ENCODE peak calls at places on chromosome 12, in eight cellular contexts. T is kidney, S is stomach, I is GM12865, W is bronchial epithelial cell, O is dorsolateral prefrontal cortex, P is HFFc6, A is LNCaP clone FGC. X is an unnamed sample.

GRCh38 chr12:28083816-28084678 is 106.2 kb upstream of the CCDC91 start:
- DNase-seq in A (no peak), P (no peak), O (no peak), S (no peak), I (no peak), W (no peak), T (no peak), X (no peak)

GRCh38 chr12:50765325-50765911 is 1.5 kb downstream of the ATF1 start:
- DNase-seq in I (peak; percentile 76), P (peak; percentile 56), A (no peak), W (peak; percentile 70), S (peak; percentile 34), O (peak; percentile 17), T (no peak), X (no peak)

GRCh38 chr12:88361493-88361892 is 218.8 kb downstream of the KITLG start:
- DNase-seq in P (peak; percentile 11), O (no peak), T (no peak), I (no peak), A (no peak), W (peak; percentile 61), S (no peak), X (no peak)

GRCh38 chr12:51874486-51874885 is 13.4 kb upstream of the ANKRD33 start:
- DNase-seq in P (no peak), T (peak; percentile 15), W (no peak), O (no peak), S (no peak), A (no peak), I (no peak), X (no peak)

GRCh38 chr12:124898200-124898950 is 16.1 kb downstream of the UBC start:
- DNase-seq in P (peak; percentile 67), A (no peak), W (peak; percentile 50), S (peak; percentile 72), O (peak; percentile 61), I (peak; percentile 73), T (no peak), X (no peak)

GRCh38 chr12:119090276-119090675 is 88.5 kb upstream of the HSPB8 start:
- DNase-seq in O (no peak), I (no peak), A (no peak), S (no peak), T (no peak), W (no peak), P (no peak), X (no peak)

GRCh38 chr12:79420146-79420618 is 270.6 kb downstream of the PAWR start:
- DNase-seq in T (no peak), P (peak; percentile 87), I (peak; percentile 18), A (peak; percentile 64), O (no peak), W (peak; percentile 86), S (no peak), X (no peak)

GRCh38 chr12:30447061-30447750 is 248.5 kb downstream of the IPO8 start:
- DNase-seq in I (no peak), T (no peak), W (no peak), O (no peak), A (no peak), S (no peak), P (no peak), X (no peak)

GRCh38 chr12:13210543-13211190 is 14.1 kb downstream of the EMP1 start:
- DNase-seq in O (no peak), P (no peak), T (no peak), A (no peak), S (no peak), I (no peak), W (no peak), X (no peak)

GRCh38 chr12:129257526-129257925 is 404.2 kb downstream of the GLT1D1 start:
- DNase-seq in W (peak; percentile 2), I (no peak), T (no peak), P (no peak), A (no peak), O (no peak), S (no peak), X (no peak)

GRCh38 chr12:62983594-62983993 is 48.6 kb upstream of the PPM1H start:
- DNase-seq in O (no peak), P (no peak), T (no peak), I (peak; percentile 37), S (peak; percentile 58), A (no peak), W (no peak), X (no peak)

GRCh38 chr12:95998611-95999300 is 2.6 kb upstream of the HAL start:
- DNase-seq in S (no peak), W (peak; percentile 58), I (peak; percentile 81), P (peak; percentile 27), O (peak; percentile 22), T (no peak), A (peak; percentile 19), X (no peak)

GRCh38 chr12:21559855-21560569 is 33.9 kb downstream of the SPX start:
- DNase-seq in A (no peak), T (no peak), O (no peak), P (no peak), W (peak; percentile 96), I (no peak), S (no peak), X (no peak)

GRCh38 chr12:122021822-122022392 is at the start of gene BCL7A:
- DNase-seq in I (peak; percentile 73), W (peak; percentile 33), S (peak; percentile 70), T (peak; percentile 90), O (peak; percentile 72), A (no peak), P (peak; percentile 73), X (no peak)

GRCh38 chr12:48183876-48184548 is 568 bp downstream of the CCDC184 start:
- DNase-seq in P (no peak), I (no peak), S (no peak), T (no peak), A (no peak), O (no peak), W (no peak), X (no peak)

GRCh38 chr12:79183946-79184345 is 319.4 kb downstream of the SYT1 start:
- DNase-seq in P (no peak), A (no peak), T (no peak), W (no peak), S (no peak), O (no peak), I (no peak), X (no peak)

GRCh38 chr12:90905691-90906370 is 49.1 kb downstream of the CCER1 start:
- DNase-seq in O (no peak), T (no peak), S (no peak), P (no peak), A (no peak), I (no peak), W (peak; percentile 95), X (no peak)

GRCh38 chr12:63103489-63104131 is 47.4 kb downstream of the AVPR1A start:
- DNase-seq in A (no peak), P (peak; percentile 3), W (peak; percentile 29), S (no peak), I (peak; percentile 38), O (no peak), T (no peak), X (no peak)

GRCh38 chr12:109182041-109182839 is 65.9 kb downstream of the ACACB start:
- DNase-seq in S (no peak), O (no peak), W (no peak), P (no peak), I (no peak), T (no peak), A (no peak), X (no peak)

GRCh38 chr12:38844237-38844636 is 61.2 kb downstream of the CPNE8 start:
- DNase-seq in W (no peak), T (no peak), A (no peak), I (no peak), O (no peak), S (no peak), P (no peak), X (no peak)

GRCh38 chr12:47159348-47159747 is 79.6 kb upstream of the AMIGO2 start:
- DNase-seq in A (no peak), S (no peak), O (no peak), I (no peak), W (no peak), P (no peak), T (no peak), X (no peak)

GRCh38 chr12:55743131-55743921 is 404 bp downstream of the GDF11 start:
- DNase-seq in P (peak; percentile 65), S (peak; percentile 60), W (peak; percentile 39), A (peak; percentile 46), T (peak; percentile 91), O (peak; percentile 47), I (peak; percentile 84), X (no peak)

GRCh38 chr12:79373896-79374499 is 316.8 kb downstream of the PAWR start:
- DNase-seq in O (no peak), S (no peak), P (no peak), W (peak; percentile 27), T (no peak), A (no peak), I (peak; percentile 18), X (no peak)

GRCh38 chr12:6962285-6963015 is 8.0 kb downstream of the PHB2 start:
- DNase-seq in P (no peak), T (no peak), A (peak; percentile 79), S (peak; percentile 86), O (no peak), I (no peak), W (no peak), X (no peak)
- TF ChIP-seq CTCF in P (no peak), T (no peak), A (no peak), S (no peak), O (no peak), I (no peak), W (no peak), X (peak; percentile 6)

DNA sequence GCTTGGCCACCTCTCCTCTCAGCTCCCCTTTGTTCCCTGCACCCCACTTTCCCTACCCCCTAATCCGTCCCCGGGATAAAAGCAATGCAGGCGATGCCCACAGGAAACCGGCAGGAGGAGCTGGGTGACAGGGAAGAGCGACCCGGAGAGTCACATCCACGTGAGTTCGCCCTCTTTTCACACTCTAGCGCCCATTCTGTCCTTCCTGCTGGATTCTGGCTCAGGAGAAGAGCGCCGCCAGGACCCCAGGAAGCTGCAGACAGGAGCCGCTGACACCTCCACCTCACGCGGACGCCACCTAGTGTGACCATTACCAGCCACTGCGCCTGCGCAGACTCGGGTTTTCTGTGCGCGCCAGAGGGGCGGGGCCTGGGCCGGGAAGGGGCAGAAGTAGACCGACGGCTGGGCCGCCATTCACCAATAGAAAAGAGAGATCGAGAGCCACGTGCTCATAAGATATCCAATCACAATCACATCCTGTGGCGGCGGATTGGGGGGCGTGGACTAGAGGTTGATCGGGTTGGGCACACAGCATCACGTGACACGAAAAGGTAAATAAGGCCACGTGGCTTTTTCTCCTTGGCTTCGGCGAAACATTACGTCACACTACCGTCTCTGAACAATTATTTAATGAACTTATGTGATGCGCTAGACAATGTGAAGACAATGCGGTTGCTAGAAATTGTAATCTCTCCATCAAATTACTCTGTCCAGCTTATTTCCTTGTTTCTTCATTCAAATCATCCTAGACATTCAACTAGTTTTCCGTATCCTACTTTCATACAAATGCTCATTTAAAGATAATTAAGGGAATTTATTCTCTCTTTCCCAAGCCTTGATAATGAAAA is 10.1 kb downstream of the PLA2G1B start:
- DNase-seq in A (peak; percentile 100), S (peak; percentile 99), W (peak; percentile 98), I (peak; percentile 99), P (peak; percentile 99), O (peak; percentile 98), T (peak; percentile 100), X (peak; percentile 99)
- TF ChIP-seq CTCF in A (peak; percentile 39), S (peak; percentile 83), W (peak; percentile 70), I (peak; percentile 49), P (peak; percentile 80), O (peak; percentile 68), T (peak; percentile 26), X (peak; percentile 88)

GRCh38 chr12:127077262-127078045 is 1189.5 kb upstream of the TMEM132C start:
- DNase-seq in S (no peak), W (no peak), I (no peak), A (no peak), P (no peak), O (no peak), T (no peak), X (no peak)
- TF ChIP-seq CTCF in S (no peak), W (no peak), I (peak; percentile 2), A (no peak), P (peak; percentile 26), O (no peak), T (no peak), X (no peak)

GRCh38 chr12:14442221-14442881 is 76.9 kb downstream of the ATF7IP start:
- DNase-seq in S (no peak), I (no peak), O (no peak), P (no peak), W (no peak), T (no peak), A (no peak), X (no peak)
- TF ChIP-seq CTCF in S (no peak), I (no peak), O (no peak), P (no peak), W (no peak), T (no peak), A (no peak), X (no peak)